ENCODE peak calls at places on chromosome 18, in five cellular contexts. C is activated gamma-delta T cell treated with Interleukin-2 at 50 U/mL for 16 hours, G is NCI-H1417, E is KG1, Z is lower leg skin. R is an unnamed sample.

GRCh38 chr18:10376735-10377134 is 77.7 kb upstream of the APCDD1 start:
- DNase-seq in C (no peak), G (peak), E (no peak), Z (no peak), R (no peak)

GRCh38 chr18:56285387-56286055 is 352.9 kb downstream of the TXNL1 start:
- DNase-seq in C (no peak), G (no peak), E (no peak), Z (no peak), R (no peak)

GRCh38 chr18:13566941-13567762 is 159.2 kb downstream of the FAM210A start:
- DNase-seq in C (no peak), G (no peak), E (no peak), Z (no peak), R (peak)

GRCh38 chr18:36153771-36154170 is 24.1 kb downstream of the ELP2 start:
- DNase-seq in C (no peak), G (no peak), E (no peak), Z (no peak), R (no peak)

GRCh38 chr18:46260879-46261143 is 156.6 kb downstream of the HAUS1 start:
- DNase-seq in C (no peak), G (no peak), E (no peak), Z (no peak), R (no peak)

GRCh38 chr18:64803471-64803870 is 654.6 kb upstream of the LINC00305 start:
- DNase-seq in C (no peak), G (no peak), E (no peak), Z (no peak), R (no peak)

GRCh38 chr18:37432796-37433195 is 132.8 kb downstream of the CELF4 start:
- DNase-seq in C (no peak), G (no peak), E (no peak), Z (no peak), R (no peak)

GRCh38 chr18:51054764-51055163 is 24.8 kb downstream of the SMAD4 start:
- DNase-seq in C (no peak), G (no peak), E (no peak), Z (no peak), R (no peak)

GRCh38 chr18:63317982-63318881 is 1.3 kb downstream of the BCL2 start:
- DNase-seq in C (peak), G (peak), E (peak), Z (peak), R (peak)

GRCh38 chr18:13443546-13443945 is 225.0 kb downstream of the LDLRAD4 start:
- DNase-seq in C (no peak), G (no peak), E (no peak), Z (no peak), R (no peak)

GRCh38 chr18:44135791-44136190 is 544.9 kb upstream of the SETBP1 start:
- DNase-seq in C (no peak), G (no peak), E (no peak), Z (no peak), R (no peak)

GRCh38 chr18:361941-362913 is 94.4 kb upstream of the THOC1 start:
- DNase-seq in C (no peak), G (no peak), E (no peak), Z (peak), R (no peak)

GRCh38 chr18:74963820-74964446 is 245.0 kb downstream of the PTGR3 start:
- DNase-seq in C (no peak), G (peak), E (no peak), Z (peak), R (peak)

GRCh38 chr18:23232331-23232730 is 97.0 kb downstream of the CABLES1 start:
- DNase-seq in C (no peak), G (peak), E (no peak), Z (no peak), R (no peak)

GRCh38 chr18:79988079-79988924 is at the start of gene TXNL4A:
- DNase-seq in C (peak), G (peak), E (peak), Z (peak), R (peak)

GRCh38 chr18:44781890-44782289 is 101.2 kb downstream of the SETBP1 start:
- DNase-seq in C (no peak), G (no peak), E (no peak), Z (no peak), R (no peak)

GRCh38 chr18:22197668-22198067 is 28.3 kb downstream of the GATA6 start:
- DNase-seq in C (no peak), G (no peak), E (no peak), Z (no peak), R (no peak)

GRCh38 chr18:14974576-14974975 is 226.6 kb downstream of the ANKRD30B start:
- DNase-seq in C (no peak), G (no peak), E (no peak), Z (peak), R (no peak)

GRCh38 chr18:54957295-54957694 is 2.0 kb downstream of the CCDC68 start:
- DNase-seq in C (no peak), G (no peak), E (no peak), Z (no peak), R (no peak)

GRCh38 chr18:44594779-44595467 is 85.8 kb upstream of the SETBP1 start:
- DNase-seq in C (no peak), G (no peak), E (no peak), Z (no peak), R (no peak)

GRCh38 chr18:59566507-59566906 is 130.7 kb downstream of the CCBE1 start:
- DNase-seq in C (no peak), G (no peak), E (no peak), Z (no peak), R (no peak)

GRCh38 chr18:58822944-58823343 is 41.7 kb upstream of the ZNF532 start:
- DNase-seq in C (no peak), G (no peak), E (no peak), Z (no peak), R (no peak)

GRCh38 chr18:12109836-12110235 is 16.2 kb downstream of the ANKRD62 start:
- DNase-seq in C (no peak), G (no peak), E (no peak), Z (no peak), R (peak)

GRCh38 chr18:7363338-7363737 is 132.4 kb downstream of the LRRC30 start:
- DNase-seq in C (no peak), G (no peak), E (no peak), Z (no peak), R (no peak)

GRCh38 chr18:140670-141266 is 17.6 kb upstream of the USP14 start:
- DNase-seq in C (no peak), G (no peak), E (no peak), Z (no peak), R (no peak)

GRCh38 chr18:63963610-63964256 is 6.1 kb upstream of the SERPINB8 start:
- DNase-seq in C (peak), G (peak), E (peak), Z (no peak), R (peak)

GRCh38 chr18:76202322-76202721 is 292.7 kb downstream of the ZNF516 start:
- DNase-seq in C (no peak), G (no peak), E (no peak), Z (no peak), R (no peak)

GRCh38 chr18:6205706-6206105 is 209.0 kb downstream of the L3MBTL4 start:
- DNase-seq in C (no peak), G (no peak), E (no peak), Z (no peak), R (no peak)

GRCh38 chr18:55076643-55077218 is 117.5 kb upstream of the CCDC68 start:
- DNase-seq in C (no peak), G (no peak), E (no peak), Z (no peak), R (no peak)

GRCh38 chr18:48949606-48950535 is 894 bp downstream of the SMAD7 start:
- DNase-seq in C (no peak), G (peak), E (no peak), Z (no peak), R (peak)

GRCh38 chr18:57440331-57441101 is 5.3 kb downstream of the ONECUT2 start:
- DNase-seq in C (no peak), G (no peak), E (no peak), Z (no peak), R (no peak)

GRCh38 chr18:11310476-11311086 is 161.2 kb upstream of the PIEZO2 start:
- DNase-seq in C (no peak), G (peak), E (no peak), Z (no peak), R (peak)

GRCh38 chr18:25289040-25289631 is 62.8 kb downstream of the ZNF521 start:
- DNase-seq in C (no peak), G (no peak), E (no peak), Z (no peak), R (no peak)

GRCh38 chr18:48472610-48473009 is 63.4 kb upstream of the ZBTB7C start:
- DNase-seq in C (no peak), G (no peak), E (no peak), Z (no peak), R (no peak)

GRCh38 chr18:48872234-48873145 is 78.3 kb downstream of the SMAD7 start:
- DNase-seq in C (no peak), G (peak), E (no peak), Z (no peak), R (no peak)

GRCh38 chr18:37511933-37512332 is 53.7 kb downstream of the CELF4 start:
- DNase-seq in C (no peak), G (no peak), E (no peak), Z (no peak), R (no peak)

GRCh38 chr18:23311346-23312103 is 141.6 kb upstream of the RIOK3 start:
- DNase-seq in C (no peak), G (no peak), E (no peak), Z (no peak), R (no peak)

GRCh38 chr18:76927216-76927725 is 104.9 kb downstream of the ZNF236 start:
- DNase-seq in C (no peak), G (no peak), E (no peak), Z (no peak), R (no peak)

GRCh38 chr18:4582677-4583076 is 127.6 kb upstream of the DLGAP1 start:
- DNase-seq in C (no peak), G (no peak), E (no peak), Z (no peak), R (no peak)

GRCh38 chr18:32669549-32670165 is 103.2 kb downstream of the KLHL14 start:
- DNase-seq in C (no peak), G (no peak), E (no peak), Z (no peak), R (no peak)